ENCODE peak calls at places on chromosome 16, in nine cellular contexts. E is CD4-positive, alpha-beta T cell; J is PC-3; F is AG10803; R is psoas muscle; W is mucosa of descending colon; B is CD8-positive, alpha-beta T cell; G is fibroblast of mammary gland; Z is natural killer cell. N is an unnamed sample.

GRCh38 chr16:61797960-61798359 is 238.3 kb downstream of the CDH8 start:
- DNase-seq in E (no peak), J (no peak), F (no peak), R (no peak), W (no peak), B (no peak), G (no peak), Z (no peak), N (no peak)

GRCh38 chr16:26195225-26195624 is 503.5 kb downstream of the HS3ST4 start:
- DNase-seq in E (no peak), J (no peak), F (no peak), R (no peak), W (no peak), B (no peak), G (no peak), Z (no peak), N (no peak)

GRCh38 chr16:29658693-29659092 is 4.4 kb upstream of the SPN start:
- DNase-seq in E (no peak), J (no peak), F (no peak), R (no peak), W (no peak), B (no peak), G (no peak), Z (no peak), N (no peak)

GRCh38 chr16:1426734-1427451 is 4.0 kb upstream of the PERCC1 start:
- DNase-seq in E (no peak), J (no peak), F (no peak), R (no peak), W (no peak), B (no peak), G (no peak), Z (no peak), N (no peak)

GRCh38 chr16:68190745-68191510 is 45.0 kb downstream of the ESRP2 start:
- DNase-seq in E (no peak), J (no peak), F (peak), R (no peak), W (no peak), B (no peak), G (peak), Z (no peak), N (no peak)

GRCh38 chr16:77213542-77214108 is 14.4 kb downstream of the SYCE1L start:
- DNase-seq in E (no peak), J (peak), F (peak), R (no peak), W (no peak), B (no peak), G (peak), Z (no peak), N (no peak)

GRCh38 chr16:23286131-23286532 is 16.0 kb upstream of the SCNN1B start:
- DNase-seq in E (no peak), J (peak), F (peak), R (no peak), W (no peak), B (no peak), G (peak), Z (no peak), N (no peak)

GRCh38 chr16:1902547-1903219 is 15.5 kb downstream of the HS3ST6 start:
- DNase-seq in E (no peak), J (no peak), F (no peak), R (no peak), W (no peak), B (no peak), G (no peak), Z (no peak), N (no peak)

GRCh38 chr16:65779196-65779595 is 587.3 kb upstream of the CDH5 start:
- DNase-seq in E (no peak), J (no peak), F (no peak), R (no peak), W (no peak), B (no peak), G (no peak), Z (no peak), N (no peak)

GRCh38 chr16:47260496-47260895 is 116.8 kb upstream of the NETO2 start:
- DNase-seq in E (no peak), J (no peak), F (no peak), R (no peak), W (no peak), B (no peak), G (no peak), Z (no peak), N (no peak)

GRCh38 chr16:81210807-81211206 is 27.7 kb upstream of the BCO1 start:
- DNase-seq in E (no peak), J (no peak), F (no peak), R (no peak), W (no peak), B (no peak), G (no peak), Z (no peak), N (no peak)

GRCh38 chr16:71807905-71808592 is 585 bp downstream of the AP1G1 start:
- DNase-seq in E (no peak), J (no peak), F (peak), R (no peak), W (no peak), B (no peak), G (peak), Z (no peak), N (peak)

GRCh38 chr16:84761448-84762368 is 58.1 kb upstream of the CRISPLD2 start:
- DNase-seq in E (no peak), J (no peak), F (peak), R (no peak), W (no peak), B (no peak), G (peak), Z (no peak), N (no peak)

GRCh38 chr16:2516391-2517240 is 2.9 kb downstream of the ATP6V0C start:
- DNase-seq in E (no peak), J (no peak), F (no peak), R (peak), W (peak), B (no peak), G (no peak), Z (no peak), N (no peak)

GRCh38 chr16:11759163-11759834 is 16.6 kb upstream of the TXNDC11 start:
- DNase-seq in E (no peak), J (no peak), F (no peak), R (no peak), W (no peak), B (no peak), G (no peak), Z (no peak), N (no peak)

GRCh38 chr16:66256919-66257318 is 109.6 kb upstream of the CDH5 start:
- DNase-seq in E (no peak), J (no peak), F (no peak), R (no peak), W (no peak), B (no peak), G (no peak), Z (no peak), N (no peak)

GRCh38 chr16:12245923-12246290 is 269.4 kb downstream of the SNX29 start:
- DNase-seq in E (no peak), J (no peak), F (no peak), R (no peak), W (no peak), B (no peak), G (no peak), Z (no peak), N (no peak)

GRCh38 chr16:86805210-86805609 is 226.9 kb downstream of the FOXL1 start:
- DNase-seq in E (no peak), J (no peak), F (no peak), R (no peak), W (no peak), B (no peak), G (no peak), Z (no peak), N (no peak)

GRCh38 chr16:89200124-89200849 is at the start of gene SLC22A31:
- DNase-seq in E (no peak), J (no peak), F (no peak), R (no peak), W (peak), B (no peak), G (no peak), Z (no peak), N (no peak)

GRCh38 chr16:55389426-55390073 is 65.5 kb downstream of the IRX6 start:
- DNase-seq in E (no peak), J (no peak), F (no peak), R (peak), W (no peak), B (no peak), G (no peak), Z (no peak), N (no peak)

GRCh38 chr16:29664133-29664912 is 1.3 kb downstream of the SPN start:
- DNase-seq in E (no peak), J (no peak), F (no peak), R (no peak), W (peak), B (peak), G (no peak), Z (peak), N (peak)

GRCh38 chr16:11669380-11670146 is 1.3 kb downstream of the SNN start:
- DNase-seq in E (no peak), J (no peak), F (peak), R (peak), W (peak), B (no peak), G (peak), Z (no peak), N (peak)

GRCh38 chr16:84115919-84116719 is 623 bp downstream of the MBTPS1 start:
- DNase-seq in E (peak), J (peak), F (peak), R (no peak), W (no peak), B (peak), G (peak), Z (no peak), N (peak)

GRCh38 chr16:63702981-63703590 is 1418.8 kb downstream of the CDH11 start:
- DNase-seq in E (no peak), J (no peak), F (no peak), R (no peak), W (no peak), B (no peak), G (no peak), Z (no peak), N (no peak)

GRCh38 chr16:62665269-62665668 is 629.0 kb upstream of the CDH8 start:
- DNase-seq in E (no peak), J (no peak), F (no peak), R (no peak), W (no peak), B (no peak), G (no peak), Z (no peak), N (no peak)

DNA sequence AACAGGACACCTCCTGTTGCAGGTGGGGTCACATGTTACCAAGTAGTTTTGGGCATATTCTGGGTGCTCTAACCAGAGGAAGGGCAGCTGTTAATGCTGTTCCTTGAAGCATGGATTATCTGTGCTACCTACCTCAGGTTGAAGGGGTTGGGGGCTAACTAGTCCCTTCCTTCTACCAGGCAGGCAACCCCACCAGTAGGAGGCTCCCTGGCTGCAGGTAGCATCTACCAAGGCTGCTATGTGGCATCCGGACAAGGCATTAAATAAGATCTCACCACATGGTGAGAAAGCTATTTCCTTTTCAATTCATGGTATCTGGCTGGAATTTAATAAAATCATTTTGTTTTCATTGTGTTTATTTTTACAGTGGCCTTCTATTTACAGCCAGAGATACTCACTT is 62.5 kb downstream of the CACNG3 start:
- DNase-seq in E (no peak), J (no peak), F (no peak), R (no peak), W (no peak), B (no peak), G (no peak), Z (no peak), N (no peak)
- TF ChIP-seq CTCF in E (no peak), J (no peak), F (no peak), R (no peak), W (no peak), B (no peak), G (no peak), Z (no peak), N (no peak)

DNA sequence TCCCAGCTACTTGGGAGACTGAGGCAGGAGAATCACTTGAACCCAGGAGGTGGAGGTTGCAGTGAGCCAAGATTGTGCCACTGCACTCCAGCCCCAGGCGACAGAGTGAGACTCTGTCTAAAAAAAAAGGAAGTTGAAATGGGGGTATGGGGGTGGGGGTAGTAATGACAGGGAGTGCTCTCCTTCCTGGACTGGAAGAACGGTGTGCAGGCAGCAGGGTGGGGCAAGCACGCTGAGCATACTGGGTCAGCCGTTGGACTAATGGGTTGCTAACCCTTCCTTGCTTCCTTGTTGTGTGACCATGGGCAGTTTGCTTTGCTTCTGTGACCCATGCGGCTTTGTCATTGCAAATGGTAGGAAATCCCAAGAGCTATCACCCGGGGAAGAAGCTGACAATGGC is 16.5 kb downstream of the KATNIP start:
- DNase-seq in E (no peak), J (no peak), F (no peak), R (no peak), W (peak), B (no peak), G (no peak), Z (no peak), N (no peak)
- TF ChIP-seq CTCF in E (no peak), J (no peak), F (no peak), R (no peak), W (no peak), B (no peak), G (no peak), Z (no peak), N (no peak)

DNA sequence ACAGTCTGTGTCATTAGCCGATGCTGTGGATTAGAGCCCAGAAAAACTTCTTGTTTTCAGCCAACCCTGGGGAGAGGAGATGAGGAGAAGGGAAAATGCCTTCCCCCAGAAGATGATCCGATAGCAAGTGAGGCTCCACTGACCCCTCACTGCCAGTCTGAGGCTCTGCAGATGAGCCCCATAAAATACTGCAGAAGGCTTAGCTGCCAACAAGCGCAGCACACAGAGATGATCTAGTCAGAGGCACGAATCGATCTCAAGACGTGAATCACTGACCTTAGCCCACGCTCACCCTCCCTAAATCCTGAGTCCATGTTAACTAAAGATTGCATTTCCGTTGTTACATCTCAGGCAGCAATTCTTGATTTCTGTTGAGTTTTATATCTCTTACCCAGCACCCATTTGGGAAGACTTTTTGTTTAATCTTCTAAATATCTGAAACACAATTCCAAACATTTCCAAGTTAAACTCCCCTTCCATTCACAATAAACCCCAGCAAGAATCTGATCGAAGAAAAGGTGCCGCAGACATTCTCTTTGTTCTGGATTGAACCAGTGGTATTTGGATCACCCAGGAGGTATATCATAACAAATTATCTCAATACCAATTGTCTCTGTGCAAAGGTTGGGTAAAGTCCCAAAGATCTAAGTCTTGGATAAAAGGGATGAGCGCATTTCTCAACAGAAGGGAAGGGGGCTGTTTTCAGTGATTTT is 31.3 kb downstream of the SALL1 start:
- DNase-seq in E (no peak), J (no peak), F (peak), R (no peak), W (no peak), B (no peak), G (peak), Z (no peak), N (no peak)
- TF ChIP-seq CTCF in E (no peak), J (no peak), F (no peak), R (no peak), W (no peak), B (no peak), G (no peak), Z (no peak), N (no peak)

DNA sequence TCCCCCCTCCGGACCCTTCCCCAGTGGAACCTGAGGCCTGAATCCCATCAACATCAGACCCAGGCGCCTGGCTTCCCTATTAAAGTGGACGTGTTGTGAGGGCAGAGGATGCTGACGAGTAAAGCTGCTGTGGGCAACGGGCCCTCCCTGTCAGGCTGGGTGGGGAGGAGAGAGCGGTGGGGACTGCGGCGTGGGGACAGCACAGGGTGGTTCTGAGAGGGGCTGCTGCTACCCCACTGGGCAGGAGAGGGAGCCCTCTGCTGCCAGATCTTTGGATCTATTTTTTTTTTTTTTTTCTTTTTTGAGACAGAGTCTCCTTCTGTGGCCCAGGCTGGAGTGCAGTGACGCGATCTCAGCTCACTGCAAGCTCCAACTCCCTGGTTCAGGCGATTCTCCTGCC is 5.9 kb downstream of the CA5A start:
- DNase-seq in E (no peak), J (no peak), F (no peak), R (no peak), W (no peak), B (no peak), G (no peak), Z (no peak), N (no peak)
- TF ChIP-seq CTCF in E (no peak), J (peak), F (peak), R (no peak), W (no peak), B (no peak), G (peak), Z (no peak), N (peak)

GRCh38 chr16:24539295-24539849 is at the start of gene RBBP6:
- DNase-seq in E (peak), J (peak), F (peak), R (peak), W (peak), B (peak), G (peak), Z (peak), N (peak)

GRCh38 chr16:24537474-24538337 is 1.7 kb upstream of the RBBP6 start:
- DNase-seq in E (no peak), J (no peak), F (no peak), R (no peak), W (no peak), B (no peak), G (no peak), Z (no peak), N (no peak)

GRCh38 chr16:24540575-24541240 is 1.3 kb downstream of the RBBP6 start:
- DNase-seq in E (no peak), J (peak), F (peak), R (no peak), W (no peak), B (no peak), G (no peak), Z (peak), N (peak)

GRCh38 chr16:24539850-24540484 is 601 bp downstream of the RBBP6 start:
- DNase-seq in E (no peak), J (no peak), F (peak), R (peak), W (peak), B (peak), G (no peak), Z (peak), N (no peak)

GRCh38 chr16:24538756-24539294 is 541 bp upstream of the RBBP6 start:
- DNase-seq in E (no peak), J (peak), F (no peak), R (no peak), W (no peak), B (no peak), G (no peak), Z (no peak), N (no peak)
- TF ChIP-seq CTCF in E (no peak), J (no peak), F (peak), R (no peak), W (no peak), B (no peak), G (peak), Z (no peak), N (no peak)